ENCODE peak calls at places on chromosome 6, in four cellular contexts. O, J, G and I are unnamed samples.

GRCh38 chr6:38058022-38058421 is 238.5 kb downstream of the ZFAND3 start:
- DNase-seq in O (no peak), J (no peak), G (no peak), I (peak; percentile 4)

GRCh38 chr6:152129606-152130249 is 322.2 kb downstream of the ESR1 start:
- DNase-seq in O (peak; percentile 33), J (no peak), G (no peak), I (no peak)

GRCh38 chr6:87637106-87637505 is 47.2 kb downstream of the ORC3 start:
- DNase-seq in O (no peak), J (no peak), G (no peak), I (no peak)

GRCh38 chr6:12813321-12813720 is 96.8 kb downstream of the PHACTR1 start:
- DNase-seq in O (no peak), J (no peak), G (no peak), I (no peak)

GRCh38 chr6:14811760-14812428 is 434.0 kb upstream of the JARID2 start:
- DNase-seq in O (no peak), J (no peak), G (no peak), I (no peak)

GRCh38 chr6:143034689-143035334 is 25.9 kb upstream of the AIG1 start:
- DNase-seq in O (no peak), J (no peak), G (no peak), I (no peak)

GRCh38 chr6:16803294-16804006 is 42.2 kb upstream of the ATXN1 start:
- DNase-seq in O (peak; percentile 55), J (no peak), G (no peak), I (no peak)

GRCh38 chr6:108222504-108222903 is 38.3 kb downstream of the SNX3 start:
- DNase-seq in O (no peak), J (no peak), G (no peak), I (no peak)

GRCh38 chr6:71720705-71721104 is 165.6 kb upstream of the RIMS1 start:
- DNase-seq in O (no peak), J (no peak), G (no peak), I (no peak)

GRCh38 chr6:163122365-163122764 is 292.2 kb upstream of the QKI start:
- DNase-seq in O (no peak), J (no peak), G (no peak), I (no peak)

GRCh38 chr6:161444464-161444863 is 170.6 kb upstream of the AGPAT4 start:
- DNase-seq in O (no peak), J (no peak), G (no peak), I (no peak)

GRCh38 chr6:31586013-31586412 is at the start of gene LST1:
- DNase-seq in O (no peak), J (no peak), G (no peak), I (no peak)

GRCh38 chr6:119179842-119180241 is 101.4 kb upstream of the FAM184A start:
- DNase-seq in O (no peak), J (no peak), G (no peak), I (no peak)

GRCh38 chr6:110620065-110620464 is 143.7 kb upstream of the SLC22A16 start:
- DNase-seq in O (no peak), J (no peak), G (no peak), I (no peak)

GRCh38 chr6:107728564-107728897 is 95.6 kb downstream of the SCML4 start:
- DNase-seq in O (no peak), J (no peak), G (no peak), I (no peak)

GRCh38 chr6:3848925-3849605 is at the start of gene FAM50B:
- DNase-seq in O (peak; percentile 92), J (peak; percentile 88), G (peak; percentile 75), I (peak; percentile 88)

GRCh38 chr6:34791164-34791841 is 580 bp upstream of the BLTP3A start:
- DNase-seq in O (peak; percentile 52), J (no peak), G (no peak), I (no peak)

GRCh38 chr6:148608211-148608951 is 138.4 kb upstream of the UST start:
- DNase-seq in O (peak; percentile 47), J (no peak), G (no peak), I (no peak)

GRCh38 chr6:150169609-150170008 is 26.8 kb downstream of the PPP1R14C start:
- DNase-seq in O (no peak), J (no peak), G (no peak), I (no peak)

GRCh38 chr6:75830959-75831885 is 82.2 kb downstream of the MYO6 start:
- DNase-seq in O (no peak), J (no peak), G (no peak), I (no peak)

GRCh38 chr6:87899499-87900147 is 148.0 kb upstream of the SPACA1 start:
- DNase-seq in O (no peak), J (no peak), G (no peak), I (no peak)

GRCh38 chr6:112144145-112144926 is 56.9 kb downstream of the FAM229B start:
- DNase-seq in O (no peak), J (no peak), G (no peak), I (no peak)

GRCh38 chr6:5036309-5036708 is 32.5 kb upstream of the RPP40 start:
- DNase-seq in O (no peak), J (no peak), G (peak; percentile 67), I (no peak)

GRCh38 chr6:151413372-151414145 is 22.2 kb upstream of the ZBTB2 start:
- DNase-seq in O (no peak), J (peak; percentile 40), G (no peak), I (peak; percentile 46)

GRCh38 chr6:41536884-41537347 is 9.3 kb upstream of the FOXP4 start:
- DNase-seq in O (peak; percentile 40), J (no peak), G (no peak), I (no peak)

GRCh38 chr6:30842754-30843610 is 41.3 kb upstream of the DDR1 start:
- DNase-seq in O (no peak), J (no peak), G (peak; percentile 41), I (no peak)

GRCh38 chr6:110951986-110952794 is 6.3 kb upstream of the GTF3C6 start:
- DNase-seq in O (no peak), J (no peak), G (peak; percentile 63), I (no peak)

GRCh38 chr6:158016571-158017383 is 35.1 kb downstream of the SYNJ2 start:
- DNase-seq in O (peak; percentile 47), J (no peak), G (no peak), I (no peak)

GRCh38 chr6:170067257-170067656 is 223.6 kb downstream of the DLL1 start:
- DNase-seq in O (no peak), J (no peak), G (no peak), I (no peak)

GRCh38 chr6:117280922-117281321 is 15.6 kb downstream of the VGLL2 start:
- DNase-seq in O (no peak), J (no peak), G (no peak), I (no peak)

GRCh38 chr6:1393641-1394283 is 4.4 kb downstream of the FOXF2 start:
- DNase-seq in O (no peak), J (no peak), G (no peak), I (no peak)

GRCh38 chr6:151891524-151891923 is 84.0 kb downstream of the ESR1 start:
- DNase-seq in O (peak; percentile 5), J (no peak), G (no peak), I (no peak)

GRCh38 chr6:22356362-22356940 is 59.6 kb upstream of the PRL start:
- DNase-seq in O (no peak), J (no peak), G (no peak), I (no peak)

GRCh38 chr6:14542670-14543366 is 425.2 kb downstream of the CD83 start:
- DNase-seq in O (no peak), J (no peak), G (no peak), I (no peak)

GRCh38 chr6:43376551-43376981 is 7.1 kb upstream of the ZNF318 start:
- DNase-seq in O (no peak), J (no peak), G (no peak), I (no peak)